ENCODE peak calls at places on chromosomes 5 and 9, in six cellular contexts. R, F, V, G, K and I are unnamed samples.

GRCh38 chr9:89508951-89509607 is 11.2 kb upstream of the SEMA4D start:
- DNase-seq in K (no peak), G (no peak), F (no peak), R (no peak), V (no peak), I (no peak)

GRCh38 chr5:51968756-51969155 is 585.5 kb downstream of the ISL1 start:
- DNase-seq in F (no peak), V (no peak), G (no peak), K (no peak), R (no peak), I (no peak)

GRCh38 chr9:122191519-122191918 is 31.8 kb downstream of the MORN5 start:
- DNase-seq in K (no peak), F (peak), R (no peak), G (no peak), V (no peak), I (no peak)

GRCh38 chr5:91074615-91075014 is 308.5 kb downstream of the ARRDC3 start:
- DNase-seq in V (peak), F (peak), K (no peak), R (peak), G (no peak), I (no peak)

GRCh38 chr5:1792842-1793266 is 6.8 kb downstream of the MRPL36 start:
- DNase-seq in G (peak), R (peak), V (peak), K (no peak), F (peak), I (peak)

GRCh38 chr5:177336112-177336511 is 15.4 kb downstream of the LMAN2 start:
- DNase-seq in F (no peak), R (no peak), V (peak), K (no peak), G (no peak), I (no peak)

GRCh38 chr9:7144265-7145046 is 386.7 kb downstream of the KDM4C start:
- DNase-seq in K (no peak), F (no peak), G (no peak), V (no peak), R (no peak), I (no peak)

GRCh38 chr5:6359534-6359933 is 18.8 kb downstream of the MED10 start:
- DNase-seq in R (no peak), V (no peak), K (no peak), F (no peak), G (no peak), I (no peak)

GRCh38 chr9:16191691-16192402 is 639.0 kb downstream of the CCDC171 start:
- DNase-seq in V (peak), R (peak), K (peak), G (no peak), F (peak), I (peak)

GRCh38 chr5:132470596-132470995 is 20.0 kb downstream of the IRF1 start:
- DNase-seq in R (no peak), F (no peak), K (peak), G (no peak), V (no peak), I (no peak)

GRCh38 chr9:127887792-127888191 is 10.3 kb upstream of the AK1 start:
- DNase-seq in V (no peak), K (no peak), R (no peak), F (no peak), G (no peak), I (no peak)

GRCh38 chr9:133792721-133793470 is 54.7 kb upstream of the SARDH start:
- DNase-seq in V (peak), G (peak), F (peak), K (peak), R (peak), I (peak)

GRCh38 chr9:91580136-91580535 is 156.5 kb upstream of the NFIL3 start:
- DNase-seq in G (no peak), K (no peak), V (peak), R (peak), F (no peak), I (no peak)

GRCh38 chr5:57335092-57335491 is 147.5 kb downstream of the ACTBL2 start:
- DNase-seq in K (no peak), G (no peak), F (peak), V (no peak), R (peak), I (no peak)

GRCh38 chr9:137621131-137621757 is 2.4 kb downstream of the EHMT1 start:
- DNase-seq in K (no peak), R (peak), G (no peak), F (peak), V (no peak), I (no peak)

GRCh38 chr9:129886226-129887174 is 51.2 kb downstream of the USP20 start:
- DNase-seq in K (peak), F (no peak), V (no peak), R (no peak), G (peak), I (peak)

GRCh38 chr5:10678236-10678635 is 82.8 kb downstream of the DAP start:
- DNase-seq in V (no peak), R (no peak), G (no peak), F (peak), K (no peak), I (no peak)

GRCh38 chr9:15277400-15278137 is 29.4 kb downstream of the TTC39B start:
- DNase-seq in R (peak), V (peak), F (peak), K (no peak), G (no peak), I (no peak)